ENCODE peak calls at places on chromosome 21, in five cellular contexts. K, X, Z, T and I are unnamed samples.

GRCh38 chr21:32735524-32735923 is 7.7 kb upstream of the SYNJ1 start:
- DNase-seq in K (no peak), T (no peak), Z (no peak), X (no peak), I (no peak)

GRCh38 chr21:17441370-17441769 is 71.5 kb upstream of the CXADR start:
- DNase-seq in K (peak; percentile 88), T (peak; percentile 61), Z (no peak), X (no peak), I (peak; percentile 89)

GRCh38 chr21:33980276-33980916 is 64.8 kb upstream of the ATP5PO start:
- DNase-seq in Z (no peak), X (no peak), K (no peak), T (no peak), I (no peak)

GRCh38 chr21:38134084-38134873 is 122.5 kb upstream of the KCNJ15 start:
- DNase-seq in Z (no peak), T (no peak), K (no peak), X (no peak), I (no peak)

GRCh38 chr21:27802816-27803475 is 836.1 kb upstream of the ADAMTS5 start:
- DNase-seq in Z (no peak), T (peak; percentile 47), K (no peak), X (no peak), I (no peak)

GRCh38 chr21:28069446-28069845 is 923.2 kb downstream of the LTN1 start:
- DNase-seq in K (no peak), X (no peak), Z (peak; percentile 63), T (no peak), I (no peak)

GRCh38 chr21:43786423-43787179 is 2.8 kb upstream of the RRP1 start:
- DNase-seq in Z (no peak), X (no peak), T (no peak), K (no peak), I (no peak)

GRCh38 chr21:44418108-44418875 is 37.0 kb upstream of the LRRC3 start:
- DNase-seq in Z (no peak), X (no peak), K (no peak), T (no peak), I (no peak)

GRCh38 chr21:23067672-23068071 is 2069.5 kb downstream of the NCAM2 start:
- DNase-seq in T (no peak), K (no peak), Z (no peak), X (no peak), I (no peak)

GRCh38 chr21:15520811-15521643 is 208.8 kb upstream of the USP25 start:
- DNase-seq in Z (no peak), T (no peak), K (no peak), X (no peak), I (no peak)

GRCh38 chr21:43675871-43676270 is 16.5 kb downstream of the RRP1B start:
- DNase-seq in T (no peak), Z (no peak), X (no peak), K (no peak), I (no peak)

GRCh38 chr21:33870768-33871167 is 44.8 kb downstream of the ATP5PO start:
- DNase-seq in X (no peak), T (no peak), K (no peak), Z (no peak), I (peak; percentile 8)

GRCh38 chr21:19420607-19421006 is 1017.0 kb upstream of the TMPRSS15 start:
- DNase-seq in K (no peak), Z (no peak), X (no peak), T (no peak), I (no peak)

GRCh38 chr21:42512346-42513034 is 1.2 kb upstream of the SLC37A1 start:
- DNase-seq in T (no peak), Z (no peak), K (no peak), X (no peak), I (no peak)
- H3K27ac ChIP-seq in T (no peak overlapping the region), Z (no peak overlapping the region), K (peak overlapping the region; percentile 80), X (no peak overlapping the region), I (no peak overlapping the region)

DNA sequence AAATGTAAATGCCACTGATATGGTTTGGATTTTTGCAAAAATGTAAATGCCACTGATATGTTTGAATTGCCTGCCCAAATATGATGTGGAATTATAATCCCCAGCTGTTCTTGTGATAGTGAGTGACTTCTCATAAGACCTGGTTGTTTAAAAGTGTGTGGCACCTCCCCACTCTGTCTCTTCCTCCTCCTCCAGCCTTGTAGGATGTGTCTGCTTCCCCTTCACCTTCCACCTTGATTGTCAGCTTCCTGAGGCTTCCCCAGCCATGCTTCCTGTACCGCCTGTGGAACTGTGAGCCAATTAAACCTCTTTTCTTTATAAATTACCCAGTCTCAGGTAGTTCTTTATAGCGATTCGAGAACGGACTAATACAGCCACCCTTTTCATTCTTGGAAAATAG is 1.3 kb upstream of the CCT8 start:
- DNase-seq in X (no peak), T (no peak), Z (no peak), K (no peak), I (no peak)
- H3K27ac ChIP-seq in X (no peak overlapping the region), T (no peak overlapping the region), Z (no peak overlapping the region), K (no peak overlapping the region), I (peak overlapping the region; percentile 84)

DNA sequence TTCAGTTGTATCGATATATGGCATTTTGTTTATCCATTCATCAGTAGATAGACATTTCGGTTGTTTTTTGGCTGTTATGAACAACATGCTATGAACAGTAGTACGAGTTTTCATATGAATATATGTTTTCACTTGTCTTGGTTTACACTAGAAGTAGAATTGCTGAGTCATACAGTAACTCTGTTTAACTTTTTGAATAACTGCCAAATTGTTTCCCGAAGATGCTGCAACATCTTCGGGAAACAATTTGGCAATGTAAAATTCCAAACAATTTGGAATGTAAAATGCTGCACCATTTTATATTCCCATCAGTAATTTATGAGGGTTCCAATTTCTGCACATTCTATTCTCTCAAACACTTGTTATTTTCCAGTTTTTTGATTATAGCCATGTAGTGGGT is 11.5 kb downstream of the PCBP3 start:
- DNase-seq in T (no peak), Z (peak; percentile 7), K (no peak), X (no peak), I (no peak)
- H3K27ac ChIP-seq in T (no peak overlapping the region), Z (no peak overlapping the region), K (no peak overlapping the region), X (no peak overlapping the region), I (no peak overlapping the region)

GRCh38 chr21:41581592-41582228 is 73.8 kb upstream of the TMPRSS2 start:
- DNase-seq in Z (no peak), K (no peak), T (no peak), X (no peak), I (no peak)

GRCh38 chr21:41582866-41583265 is 74.9 kb upstream of the TMPRSS2 start:
- DNase-seq in X (no peak), Z (no peak), K (no peak), T (no peak), I (no peak)

GRCh38 chr21:41583274-41583790 is 75.4 kb upstream of the TMPRSS2 start:
- DNase-seq in K (peak; percentile 87), T (peak; percentile 82), X (no peak), Z (no peak), I (peak; percentile 64)

GRCh38 chr21:41580758-41581554 is 73.0 kb upstream of the TMPRSS2 start:
- DNase-seq in K (no peak), T (no peak), X (no peak), Z (no peak), I (peak; percentile 92)

GRCh38 chr21:41582298-41582840 is 74.4 kb upstream of the TMPRSS2 start:
- DNase-seq in Z (no peak), X (no peak), T (no peak), K (no peak), I (no peak)
- H3K27ac ChIP-seq in Z (no peak overlapping the region), X (no peak overlapping the region), T (no peak overlapping the region), K (peak overlapping the region; percentile 85), I (peak overlapping the region; percentile 93)

DNA sequence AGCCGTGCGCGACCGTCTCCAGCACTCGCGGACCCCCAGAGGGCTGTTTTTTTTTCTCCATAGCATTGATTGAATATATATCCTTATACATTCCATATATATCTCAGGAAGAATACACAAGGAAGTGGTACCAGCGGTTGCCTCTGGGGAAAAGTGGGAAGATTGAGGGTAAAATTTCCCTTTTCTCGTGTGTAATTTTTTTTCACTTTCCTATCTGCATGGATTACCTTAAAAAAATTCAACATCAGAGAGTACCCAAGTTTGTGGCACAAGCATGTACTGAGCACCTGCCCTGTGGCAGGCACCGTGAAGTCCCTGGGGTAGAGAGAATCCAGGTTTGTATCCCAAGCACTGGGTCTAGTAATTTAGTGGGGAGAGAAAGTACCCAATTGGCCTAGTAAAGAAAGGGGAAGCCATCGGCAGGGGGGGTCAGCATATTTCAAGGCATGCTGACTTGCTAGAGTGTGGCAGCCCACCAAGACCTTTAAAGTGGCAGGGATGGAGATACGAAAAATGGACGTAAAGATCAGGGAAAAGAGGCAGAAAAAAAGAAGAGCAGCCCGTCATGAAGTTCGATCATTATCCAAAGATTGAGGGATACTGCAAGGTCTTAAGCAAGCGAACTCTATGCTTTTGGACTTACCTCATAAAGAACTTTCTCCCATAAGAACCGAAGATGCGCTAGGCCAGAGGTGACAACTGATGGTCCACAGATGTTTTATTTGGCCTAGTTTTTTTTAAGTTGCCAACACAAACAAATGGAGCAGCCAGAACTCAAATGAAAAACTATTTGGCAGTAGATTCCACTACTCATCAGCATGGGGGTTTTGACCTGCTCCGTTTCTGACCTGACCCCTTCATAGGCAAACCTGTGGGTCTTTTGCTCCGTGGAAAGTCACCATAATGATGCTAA is 1.5 kb upstream of the HMGN1 start:
- DNase-seq in K (no peak), Z (no peak), X (no peak), T (no peak), I (no peak)
- H3K27ac ChIP-seq in K (peak overlapping the region; percentile 91), Z (no peak overlapping the region), X (peak overlapping the region; percentile 90), T (no peak overlapping the region), I (peak overlapping the region; percentile 97)